ENCODE peak calls at places on chromosomes 6 and 20, in six cellular contexts. One of them, this sample, is unnamed. For H3K9me3, the result is how much of the 10 kb centered on the place peaks cover.

GRCh38 chr20:48142258-48142657 is 357.0 kb upstream of the SULF2 start:
- DNase-seq in left lung: no peak
- DNase-seq in PC-3: no peak
- DNase-seq in testis: no peak
- DNase-seq in heart right ventricle: no peak
- DNase-seq in right lobe of liver: no peak
- DNase-seq in this sample: no peak

GRCh38 chr6:56528412-56528841 is 114.3 kb downstream of the DST start:
- DNase-seq in left lung: no peak
- DNase-seq in PC-3: peak
- DNase-seq in testis: no peak
- DNase-seq in heart right ventricle: no peak
- DNase-seq in right lobe of liver: no peak
- DNase-seq in this sample: no peak

GRCh38 chr6:47485491-47486135 is 8.0 kb downstream of the CD2AP start:
- DNase-seq in left lung: no peak
- DNase-seq in PC-3: peak
- DNase-seq in testis: no peak
- DNase-seq in heart right ventricle: no peak
- DNase-seq in right lobe of liver: no peak
- DNase-seq in this sample: no peak

GRCh38 chr20:11140359-11140758 is 466.6 kb upstream of the JAG1 start:
- DNase-seq in left lung: no peak
- DNase-seq in PC-3: peak
- DNase-seq in testis: no peak
- DNase-seq in heart right ventricle: no peak
- DNase-seq in right lobe of liver: no peak
- DNase-seq in this sample: no peak

GRCh38 chr6:9516207-9516606 is 898.7 kb downstream of the TFAP2A start:
- DNase-seq in left lung: no peak
- DNase-seq in PC-3: peak
- DNase-seq in testis: no peak
- DNase-seq in heart right ventricle: no peak
- DNase-seq in right lobe of liver: no peak
- DNase-seq in this sample: no peak

GRCh38 chr6:139135578-139136545 is 982 bp downstream of the HECA start:
- DNase-seq in left lung: peak
- DNase-seq in PC-3: no peak
- DNase-seq in testis: peak
- DNase-seq in heart right ventricle: peak
- DNase-seq in right lobe of liver: peak
- DNase-seq in this sample: peak

GRCh38 chr6:152356659-152357058 is 280.5 kb downstream of the SYNE1 start:
- DNase-seq in left lung: no peak
- DNase-seq in PC-3: peak
- DNase-seq in testis: no peak
- DNase-seq in heart right ventricle: no peak
- DNase-seq in right lobe of liver: no peak
- DNase-seq in this sample: no peak

GRCh38 chr20:51156041-51156795 is 133.3 kb upstream of the KCNG1 start:
- DNase-seq in left lung: no peak
- DNase-seq in PC-3: no peak
- DNase-seq in testis: peak
- DNase-seq in heart right ventricle: no peak
- DNase-seq in right lobe of liver: no peak
- DNase-seq in this sample: no peak

GRCh38 chr6:5936140-5936539 is 70.6 kb downstream of the NRN1 start:
- DNase-seq in left lung: no peak
- DNase-seq in PC-3: no peak
- DNase-seq in testis: no peak
- DNase-seq in heart right ventricle: no peak
- DNase-seq in right lobe of liver: no peak
- DNase-seq in this sample: no peak

GRCh38 chr6:72966628-72967280 is 258.5 kb downstream of the KHDC1L start:
- DNase-seq in left lung: no peak
- DNase-seq in PC-3: peak
- DNase-seq in testis: no peak
- DNase-seq in heart right ventricle: no peak
- DNase-seq in right lobe of liver: no peak
- DNase-seq in this sample: no peak

GRCh38 chr6:24902782-24903181 is 33.0 kb downstream of the RIPOR2 start:
- DNase-seq in left lung: no peak
- DNase-seq in PC-3: peak
- DNase-seq in testis: no peak
- DNase-seq in heart right ventricle: no peak
- DNase-seq in right lobe of liver: no peak
- DNase-seq in this sample: no peak

GRCh38 chr6:82484001-82484400 is 120.4 kb downstream of the TPBG start:
- DNase-seq in left lung: no peak
- DNase-seq in PC-3: no peak
- DNase-seq in testis: no peak
- DNase-seq in heart right ventricle: no peak
- DNase-seq in right lobe of liver: no peak
- DNase-seq in this sample: no peak

GRCh38 chr6:149346075-149346474 is 28.6 kb downstream of the TAB2 start:
- DNase-seq in left lung: no peak
- DNase-seq in PC-3: no peak
- DNase-seq in testis: no peak
- DNase-seq in heart right ventricle: no peak
- DNase-seq in right lobe of liver: no peak
- DNase-seq in this sample: no peak

GRCh38 chr6:52560462-52560861 is 16.4 kb downstream of the TRAM2 start:
- DNase-seq in left lung: no peak
- DNase-seq in PC-3: no peak
- DNase-seq in testis: no peak
- DNase-seq in heart right ventricle: no peak
- DNase-seq in right lobe of liver: no peak
- DNase-seq in this sample: no peak

GRCh38 chr6:137248702-137249101 is 29.5 kb upstream of the IFNGR1 start:
- DNase-seq in left lung: no peak
- DNase-seq in PC-3: no peak
- DNase-seq in testis: no peak
- DNase-seq in heart right ventricle: no peak
- DNase-seq in right lobe of liver: no peak
- DNase-seq in this sample: no peak

GRCh38 chr6:32375739-32376529 is 4.2 kb upstream of the TSBP1 start:
- DNase-seq in left lung: no peak
- DNase-seq in PC-3: no peak
- DNase-seq in testis: no peak
- DNase-seq in heart right ventricle: no peak
- DNase-seq in right lobe of liver: no peak
- DNase-seq in this sample: no peak

GRCh38 chr20:745683-746301 is 22.5 kb downstream of the SLC52A3 start:
- DNase-seq in left lung: no peak
- DNase-seq in PC-3: peak
- DNase-seq in testis: no peak
- DNase-seq in heart right ventricle: no peak
- DNase-seq in right lobe of liver: no peak
- DNase-seq in this sample: no peak

GRCh38 chr6:5151295-5151954 is 66.3 kb downstream of the PPP1R3G start:
- DNase-seq in left lung: no peak
- DNase-seq in PC-3: peak
- DNase-seq in testis: no peak
- DNase-seq in heart right ventricle: no peak
- DNase-seq in right lobe of liver: no peak
- DNase-seq in this sample: no peak

GRCh38 chr6:157221049-157221816 is 102.1 kb downstream of the TMEM242 start:
- DNase-seq in left lung: peak
- DNase-seq in PC-3: peak
- DNase-seq in testis: peak
- DNase-seq in heart right ventricle: peak
- DNase-seq in right lobe of liver: peak
- DNase-seq in this sample: peak

GRCh38 chr6:77401231-77401630 is 62.1 kb downstream of the HTR1B start:
- DNase-seq in left lung: no peak
- DNase-seq in PC-3: no peak
- DNase-seq in testis: no peak
- DNase-seq in heart right ventricle: no peak
- DNase-seq in right lobe of liver: no peak
- DNase-seq in this sample: no peak

GRCh38 chr20:35319206-35320197 is 27.3 kb upstream of the FAM83C start:
- DNase-seq in left lung: no peak
- DNase-seq in PC-3: peak
- DNase-seq in testis: no peak
- DNase-seq in heart right ventricle: no peak
- DNase-seq in right lobe of liver: no peak
- DNase-seq in this sample: no peak

GRCh38 chr6:19715166-19715558 is 122.0 kb upstream of the ID4 start:
- DNase-seq in left lung: no peak
- DNase-seq in PC-3: peak
- DNase-seq in testis: no peak
- DNase-seq in heart right ventricle: no peak
- DNase-seq in right lobe of liver: no peak
- DNase-seq in this sample: no peak

GRCh38 chr6:118768904-118769325 is 117.5 kb upstream of the CEP85L start:
- DNase-seq in left lung: no peak
- DNase-seq in PC-3: peak
- DNase-seq in testis: no peak
- DNase-seq in heart right ventricle: no peak
- DNase-seq in right lobe of liver: no peak
- DNase-seq in this sample: no peak

GRCh38 chr6:139126255-139126654 is 8.6 kb upstream of the HECA start:
- DNase-seq in left lung: no peak
- DNase-seq in PC-3: peak
- DNase-seq in testis: peak
- DNase-seq in heart right ventricle: no peak
- DNase-seq in right lobe of liver: no peak
- DNase-seq in this sample: no peak

GRCh38 chr6:48111143-48111506 is at the start of gene PTCHD4:
- DNase-seq in left lung: no peak
- DNase-seq in PC-3: peak
- DNase-seq in testis: no peak
- DNase-seq in heart right ventricle: no peak
- DNase-seq in right lobe of liver: no peak
- DNase-seq in this sample: no peak

GRCh38 chr6:149060300-149060984 is 257.1 kb upstream of the TAB2 start:
- DNase-seq in left lung: no peak
- DNase-seq in PC-3: no peak
- DNase-seq in testis: no peak
- DNase-seq in heart right ventricle: peak
- DNase-seq in right lobe of liver: no peak
- DNase-seq in this sample: peak

GRCh38 chr6:2999621-3000455 is at the start of gene NQO2:
- DNase-seq in left lung: peak
- DNase-seq in PC-3: peak
- DNase-seq in testis: peak
- DNase-seq in heart right ventricle: peak
- DNase-seq in right lobe of liver: peak
- DNase-seq in this sample: peak
- TF ChIP-seq CTCF in left lung: no peak
- TF ChIP-seq CTCF in PC-3: no peak
- TF ChIP-seq CTCF in testis: no peak
- TF ChIP-seq CTCF in heart right ventricle: no peak
- TF ChIP-seq CTCF in right lobe of liver: no peak
- TF ChIP-seq CTCF in this sample: no peak

GRCh38 chr6:86537311-86537861 is 399.9 kb upstream of the HTR1E start:
- DNase-seq in left lung: no peak
- DNase-seq in PC-3: no peak
- DNase-seq in testis: no peak
- DNase-seq in heart right ventricle: no peak
- DNase-seq in right lobe of liver: no peak
- DNase-seq in this sample: no peak
- H3K9me3 ChIP-seq in left lung: under half
- H3K9me3 ChIP-seq in PC-3: under half
- H3K9me3 ChIP-seq in testis: under half
- H3K9me3 ChIP-seq in heart right ventricle: under half
- H3K9me3 ChIP-seq in right lobe of liver: under half
- H3K9me3 ChIP-seq in this sample: under half

DNA sequence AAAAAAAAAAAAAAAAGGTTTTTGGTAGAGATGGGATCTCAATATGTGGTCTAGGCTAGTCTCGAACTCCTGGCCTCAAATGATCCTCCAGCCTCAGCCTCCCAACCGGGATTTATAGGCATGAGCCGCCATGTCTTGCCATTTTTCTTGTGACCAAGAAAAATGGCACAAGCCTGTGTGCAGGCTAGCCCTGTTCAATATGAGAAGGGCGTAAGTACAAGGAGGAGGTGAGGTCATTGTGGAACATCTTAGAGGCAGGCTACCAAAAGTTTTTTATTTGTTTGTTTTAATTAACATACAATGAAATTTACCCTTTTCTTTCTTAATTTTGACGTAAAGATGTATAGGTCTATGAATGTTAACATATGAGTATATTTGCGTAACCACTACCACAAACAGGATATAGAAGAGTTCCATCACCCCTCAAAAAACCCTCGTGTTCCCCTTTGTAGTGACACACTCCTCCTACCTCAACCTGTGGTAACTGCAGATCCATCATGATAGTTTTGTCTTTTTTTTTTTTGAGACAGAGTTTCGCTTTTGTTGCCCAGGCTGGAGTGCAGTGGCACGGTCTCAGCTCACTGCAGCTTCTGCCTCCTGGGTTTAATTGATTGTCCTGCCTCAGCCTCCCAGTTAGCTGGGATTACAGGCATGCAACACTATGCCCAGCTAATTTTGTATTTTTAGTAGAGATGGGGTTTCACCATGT is 28.3 kb upstream of the KIF3B start:
- DNase-seq in left lung: no peak
- DNase-seq in PC-3: no peak
- DNase-seq in testis: no peak
- DNase-seq in heart right ventricle: no peak
- DNase-seq in right lobe of liver: no peak
- DNase-seq in this sample: no peak
- TF ChIP-seq CTCF in left lung: no peak
- TF ChIP-seq CTCF in PC-3: no peak
- TF ChIP-seq CTCF in testis: no peak
- TF ChIP-seq CTCF in heart right ventricle: no peak
- TF ChIP-seq CTCF in right lobe of liver: no peak
- TF ChIP-seq CTCF in this sample: no peak

DNA sequence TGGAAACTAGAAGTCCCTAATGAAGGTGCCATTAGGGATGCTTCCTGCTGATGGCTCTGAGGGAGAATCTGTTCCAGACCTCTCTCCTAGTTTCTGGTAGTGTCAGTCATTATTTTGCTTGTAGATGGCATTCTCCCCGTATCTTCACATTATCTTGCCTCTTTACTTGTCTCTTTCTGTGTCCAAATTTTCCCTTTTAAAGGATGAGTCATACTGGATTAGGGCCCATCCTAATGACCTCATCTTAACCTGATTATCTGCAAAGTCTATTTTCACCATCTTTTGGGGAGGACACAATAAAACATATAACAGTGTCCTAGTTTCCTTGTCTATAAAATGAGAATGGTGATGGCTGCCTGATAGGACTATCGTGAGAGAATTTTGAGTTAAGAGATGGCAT is 27.3 kb downstream of the ZNF391 start:
- DNase-seq in left lung: no peak
- DNase-seq in PC-3: no peak
- DNase-seq in testis: no peak
- DNase-seq in heart right ventricle: no peak
- DNase-seq in right lobe of liver: no peak
- DNase-seq in this sample: no peak
- H3K9me3 ChIP-seq in left lung: under half
- H3K9me3 ChIP-seq in PC-3: under half
- H3K9me3 ChIP-seq in testis: under half
- H3K9me3 ChIP-seq in heart right ventricle: under half
- H3K9me3 ChIP-seq in right lobe of liver: under half
- H3K9me3 ChIP-seq in this sample: under half

GRCh38 chr6:15752820-15753219 is 90.0 kb upstream of the DTNBP1 start:
- DNase-seq in left lung: no peak
- DNase-seq in PC-3: no peak
- DNase-seq in testis: peak
- DNase-seq in heart right ventricle: no peak
- DNase-seq in right lobe of liver: no peak
- DNase-seq in this sample: no peak
- TF ChIP-seq CTCF in left lung: no peak
- TF ChIP-seq CTCF in PC-3: peak
- TF ChIP-seq CTCF in testis: no peak
- TF ChIP-seq CTCF in heart right ventricle: no peak
- TF ChIP-seq CTCF in right lobe of liver: no peak
- TF ChIP-seq CTCF in this sample: no peak